ENCODE peak calls at places on chromosomes 6 and 20, in five cellular contexts. N, Q, H, G and I are unnamed samples.

GRCh38 chr6:155377061-155377460 is 62.8 kb upstream of the TFB1M start:
- DNase-seq in N (no peak), Q (peak; percentile 74), H (peak; percentile 5), G (no peak), I (no peak)

GRCh38 chr6:7730852-7731251 is 5.0 kb downstream of the BMP6 start:
- DNase-seq in N (no peak), Q (peak; percentile 83), H (peak; percentile 99), G (no peak), I (no peak)

GRCh38 chr6:148736779-148737412 is 9.9 kb upstream of the UST start:
- DNase-seq in N (no peak), Q (no peak), H (no peak), G (no peak), I (no peak)

GRCh38 chr6:106973018-106973840 is 1.3 kb downstream of the CD24 start:
- DNase-seq in N (no peak), Q (no peak), H (no peak), G (no peak), I (peak; percentile 59)

GRCh38 chr6:125868252-125868651 is 77.5 kb downstream of the NCOA7 start:
- DNase-seq in N (no peak), Q (peak; percentile 39), H (no peak), G (no peak), I (no peak)

GRCh38 chr6:131116755-131117360 is 18.4 kb upstream of the AKAP7 start:
- DNase-seq in N (no peak), Q (peak; percentile 57), H (peak; percentile 71), G (no peak), I (no peak)

GRCh38 chr6:73477407-73477806 is 15.9 kb downstream of the MTO1 start:
- DNase-seq in N (no peak), Q (no peak), H (no peak), G (no peak), I (no peak)

GRCh38 chr6:133778414-133778813 is 110.5 kb upstream of the TCF21 start:
- DNase-seq in N (no peak), Q (peak; percentile 92), H (peak; percentile 52), G (no peak), I (no peak)

GRCh38 chr20:6140947-6141346 is 18.1 kb upstream of the FERMT1 start:
- DNase-seq in N (no peak), Q (peak; percentile 23), H (peak; percentile 60), G (no peak), I (no peak)